ENCODE peak calls at places on chromosomes 7 and 10, in six cellular contexts. D is lower lobe of right lung, K is hepatocyte, S is colonic mucosa, C is IMR-90, O is PC-3. L is an unnamed sample. For H3K9me3 and H3K27me3, the result is how much of the 10 kb centered on the place peaks cover.

GRCh38 chr10:84333864-84334451 is 5.6 kb downstream of the CCSER2 start:
- DNase-seq in D (no peak), K (no peak), S (no peak), C (peak), O (no peak), L (no peak)

GRCh38 chr10:43265799-43266721 is 805 bp downstream of the RASGEF1A start:
- DNase-seq in D (peak), K (peak), S (peak), C (no peak), O (peak), L (no peak)

GRCh38 chr10:42419789-42420188 is 218.6 kb downstream of the ZNF33B start:
- DNase-seq in D (no peak), K (no peak), S (no peak), C (no peak), O (no peak), L (no peak)

GRCh38 chr7:50346548-50347497 is 42.3 kb downstream of the IKZF1 start:
- DNase-seq in D (no peak), K (no peak), S (no peak), C (no peak), O (peak), L (no peak)

GRCh38 chr7:155190608-155191536 is 106.8 kb upstream of the INSIG1 start:
- DNase-seq in D (peak), K (peak), S (peak), C (no peak), O (peak), L (peak)

GRCh38 chr10:124589491-124590006 is 127.9 kb downstream of the LHPP start:
- DNase-seq in D (no peak), K (no peak), S (no peak), C (no peak), O (no peak), L (no peak)

GRCh38 chr7:101216860-101217387 is 457 bp downstream of the PLOD3 start:
- DNase-seq in D (no peak), K (no peak), S (no peak), C (no peak), O (no peak), L (peak)

GRCh38 chr10:4256971-4257370 is 472.0 kb upstream of the KLF6 start:
- DNase-seq in D (no peak), K (no peak), S (no peak), C (no peak), O (no peak), L (no peak)

GRCh38 chr7:51376420-51377092 is 59.9 kb upstream of the COBL start:
- DNase-seq in D (no peak), K (peak), S (no peak), C (no peak), O (peak), L (no peak)

GRCh38 chr10:77431209-77431611 is 206.4 kb downstream of the KCNMA1 start:
- DNase-seq in D (no peak), K (peak), S (no peak), C (no peak), O (peak), L (no peak)

GRCh38 chr7:117808273-117808868 is 64.9 kb downstream of the CTTNBP2 start:
- DNase-seq in D (no peak), K (no peak), S (no peak), C (no peak), O (no peak), L (peak)

GRCh38 chr7:139035588-139036353 is at the start of gene ZC3HAV1L:
- DNase-seq in D (peak), K (peak), S (peak), C (peak), O (peak), L (peak)

GRCh38 chr10:95478185-95478584 is 83.0 kb downstream of the SORBS1 start:
- DNase-seq in D (no peak), K (no peak), S (no peak), C (no peak), O (no peak), L (no peak)

GRCh38 chr10:95477175-95477520 is 84.0 kb downstream of the SORBS1 start:
- DNase-seq in D (no peak), K (no peak), S (no peak), C (no peak), O (no peak), L (no peak)

GRCh38 chr10:95475003-95475383 is 86.2 kb downstream of the SORBS1 start:
- DNase-seq in D (no peak), K (no peak), S (no peak), C (no peak), O (no peak), L (peak)

GRCh38 chr10:95475827-95476481 is 85.2 kb downstream of the SORBS1 start:
- DNase-seq in D (no peak), K (peak), S (peak), C (no peak), O (peak), L (no peak)

GRCh38 chr10:95476482-95477174 is 84.5 kb downstream of the SORBS1 start:
- DNase-seq in D (no peak), K (no peak), S (no peak), C (no peak), O (no peak), L (no peak)
- H3K4me3 ChIP-seq in D (no peak), K (no peak), S (no peak), C (no peak), O (no peak), L (no peak)

GRCh38 chr7:18179058-18179457 is 151.4 kb upstream of the PRPS1L1 start:
- DNase-seq in D (no peak), K (no peak), S (no peak), C (no peak), O (peak), L (no peak)
- H3K9me3 ChIP-seq in D (under half), K (under half), S (under half), C (under half), O (under half), L (under half)

DNA sequence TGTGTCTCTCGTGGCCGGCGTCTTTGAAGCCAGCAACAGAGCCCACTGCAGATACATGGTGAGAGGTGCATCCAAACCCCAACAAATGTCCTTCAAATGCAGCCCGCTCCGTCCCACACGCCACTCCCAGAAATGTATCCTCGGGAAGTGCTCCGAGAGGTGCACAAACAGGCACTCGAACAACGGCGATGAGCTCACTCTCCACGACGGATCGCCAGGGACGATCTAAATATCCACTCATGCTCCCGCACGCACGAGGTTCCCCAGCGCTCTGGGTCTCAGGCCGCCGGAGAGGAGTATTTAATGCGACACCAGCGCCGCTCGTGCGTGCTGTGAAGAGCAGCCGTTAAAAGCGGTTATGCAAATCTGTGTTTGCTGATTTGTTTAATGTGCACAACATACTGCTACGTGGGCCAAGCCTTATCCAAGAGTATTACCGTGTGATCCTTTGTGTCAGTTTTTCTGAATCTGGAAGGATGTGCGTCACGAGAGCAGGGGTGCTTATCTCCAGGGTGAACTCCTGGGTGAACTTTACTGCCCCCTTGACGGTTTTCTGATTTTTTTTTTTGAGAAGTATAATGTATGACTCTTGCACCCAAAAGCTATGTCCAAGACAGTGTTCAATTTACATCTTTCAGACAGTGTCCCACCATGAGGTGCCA is 48.5 kb upstream of the PPP2R2D start:
- DNase-seq in D (no peak), K (no peak), S (no peak), C (no peak), O (no peak), L (no peak)
- H3K27me3 ChIP-seq in D (under half), K (under half), S (under half), C (under half), O (under half), L (under half)

DNA sequence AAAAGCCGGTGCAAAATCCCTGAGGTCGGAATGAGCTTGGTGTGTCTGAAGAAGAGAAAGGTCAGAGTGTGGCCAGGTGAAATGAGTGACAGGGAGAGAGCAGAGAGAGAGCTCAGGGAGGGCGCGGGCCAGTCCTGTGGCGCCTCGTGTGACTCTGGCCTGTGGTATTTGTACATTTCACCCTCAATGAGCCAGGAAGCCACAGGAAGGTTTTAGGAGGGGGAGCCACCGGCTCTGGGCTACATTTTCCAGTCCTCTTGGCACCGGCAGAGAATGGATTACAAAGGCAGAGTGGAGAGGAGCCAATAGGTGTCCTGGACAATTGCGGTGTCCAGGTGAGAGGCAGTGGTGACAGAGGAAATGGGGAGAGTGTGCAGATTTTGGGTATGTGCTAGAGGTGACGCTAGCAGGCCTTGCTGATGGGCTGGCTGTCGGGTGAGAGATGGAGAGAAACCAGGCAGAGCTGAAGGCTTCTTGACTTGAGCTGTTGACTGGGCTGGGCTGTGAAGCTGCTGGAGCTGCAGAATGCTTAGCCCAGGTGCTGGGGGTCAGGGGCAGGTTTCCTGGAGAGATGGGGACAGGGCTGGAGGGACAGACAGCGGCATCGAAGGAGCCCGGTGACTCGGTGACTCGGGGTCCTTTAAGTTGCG is 38.1 kb downstream of the COL13A1 start:
- DNase-seq in D (no peak), K (no peak), S (no peak), C (peak), O (peak), L (no peak)
- H3K4me3 ChIP-seq in D (no peak), K (no peak), S (no peak), C (no peak), O (peak), L (no peak)

GRCh38 chr7:157476654-157477549 is 140.1 kb downstream of the DNAJB6 start:
- DNase-seq in D (peak), K (no peak), S (no peak), C (no peak), O (no peak), L (no peak)
- H3K9me3 ChIP-seq in D (under half), K (under half), S (under half), C (under half), O (under half), L (under half)

GRCh38 chr7:1224093-1224702 is 8.5 kb upstream of the UNCX start:
- DNase-seq in D (no peak), K (no peak), S (no peak), C (no peak), O (no peak), L (no peak)
- H3K27me3 ChIP-seq in D (half or more), K (half or more), S (half or more), C (half or more), O (half or more), L (under half)